ENCODE peak calls at places on chromosomes 2 and 18, in six cellular contexts. One of them, this sample, is unnamed.

GRCh38 chr2:226426292-226426736 is 373.3 kb downstream of the IRS1 start:
- DNase-seq in tibial artery: no peak
- DNase-seq in K562: no peak
- DNase-seq in AG08395: peak
- DNase-seq in stimulated activated CD4-positive, alpha-beta T cell treated with anti-CD3 and anti-CD28 coated beads, Interleukin-2, amount 100 ng/mL, for 48 hours: no peak
- DNase-seq in activated T-cell treated with anti-CD3 and anti-CD28 coated beads for 1 hour: no peak
- DNase-seq in this sample: peak

GRCh38 chr2:219689676-219690628 is 62.5 kb downstream of the SLC4A3 start:
- DNase-seq in tibial artery: peak
- DNase-seq in K562: peak
- DNase-seq in AG08395: peak
- DNase-seq in stimulated activated CD4-positive, alpha-beta T cell treated with anti-CD3 and anti-CD28 coated beads, Interleukin-2, amount 100 ng/mL, for 48 hours: peak
- DNase-seq in activated T-cell treated with anti-CD3 and anti-CD28 coated beads for 1 hour: no peak
- DNase-seq in this sample: peak

GRCh38 chr2:3805120-3805519 is 101.7 kb downstream of the DCDC2C start:
- DNase-seq in tibial artery: no peak
- DNase-seq in K562: peak
- DNase-seq in AG08395: no peak
- DNase-seq in stimulated activated CD4-positive, alpha-beta T cell treated with anti-CD3 and anti-CD28 coated beads, Interleukin-2, amount 100 ng/mL, for 48 hours: no peak
- DNase-seq in activated T-cell treated with anti-CD3 and anti-CD28 coated beads for 1 hour: no peak
- DNase-seq in this sample: no peak

GRCh38 chr2:191358325-191359025 is 113.3 kb downstream of the MYO1B start:
- DNase-seq in tibial artery: no peak
- DNase-seq in K562: no peak
- DNase-seq in AG08395: no peak
- DNase-seq in stimulated activated CD4-positive, alpha-beta T cell treated with anti-CD3 and anti-CD28 coated beads, Interleukin-2, amount 100 ng/mL, for 48 hours: no peak
- DNase-seq in activated T-cell treated with anti-CD3 and anti-CD28 coated beads for 1 hour: no peak
- DNase-seq in this sample: no peak

GRCh38 chr2:74413001-74413698 is 8.3 kb downstream of the C2orf81 start:
- DNase-seq in tibial artery: no peak
- DNase-seq in K562: no peak
- DNase-seq in AG08395: no peak
- DNase-seq in stimulated activated CD4-positive, alpha-beta T cell treated with anti-CD3 and anti-CD28 coated beads, Interleukin-2, amount 100 ng/mL, for 48 hours: no peak
- DNase-seq in activated T-cell treated with anti-CD3 and anti-CD28 coated beads for 1 hour: no peak
- DNase-seq in this sample: no peak

GRCh38 chr18:77444385-77444784 is 194.7 kb downstream of the GALR1 start:
- DNase-seq in tibial artery: no peak
- DNase-seq in K562: no peak
- DNase-seq in AG08395: no peak
- DNase-seq in stimulated activated CD4-positive, alpha-beta T cell treated with anti-CD3 and anti-CD28 coated beads, Interleukin-2, amount 100 ng/mL, for 48 hours: no peak
- DNase-seq in activated T-cell treated with anti-CD3 and anti-CD28 coated beads for 1 hour: no peak
- DNase-seq in this sample: no peak

GRCh38 chr18:12637393-12637792 is 20.5 kb downstream of the SPIRE1 start:
- DNase-seq in tibial artery: no peak
- DNase-seq in K562: no peak
- DNase-seq in AG08395: no peak
- DNase-seq in stimulated activated CD4-positive, alpha-beta T cell treated with anti-CD3 and anti-CD28 coated beads, Interleukin-2, amount 100 ng/mL, for 48 hours: no peak
- DNase-seq in activated T-cell treated with anti-CD3 and anti-CD28 coated beads for 1 hour: no peak
- DNase-seq in this sample: peak

GRCh38 chr2:241607162-241607885 is 29.6 kb downstream of the THAP4 start:
- DNase-seq in tibial artery: no peak
- DNase-seq in K562: no peak
- DNase-seq in AG08395: no peak
- DNase-seq in stimulated activated CD4-positive, alpha-beta T cell treated with anti-CD3 and anti-CD28 coated beads, Interleukin-2, amount 100 ng/mL, for 48 hours: no peak
- DNase-seq in activated T-cell treated with anti-CD3 and anti-CD28 coated beads for 1 hour: no peak
- DNase-seq in this sample: no peak

GRCh38 chr2:217817466-217818292 is 185.1 kb downstream of the TNS1 start:
- DNase-seq in tibial artery: no peak
- DNase-seq in K562: no peak
- DNase-seq in AG08395: no peak
- DNase-seq in stimulated activated CD4-positive, alpha-beta T cell treated with anti-CD3 and anti-CD28 coated beads, Interleukin-2, amount 100 ng/mL, for 48 hours: no peak
- DNase-seq in activated T-cell treated with anti-CD3 and anti-CD28 coated beads for 1 hour: no peak
- DNase-seq in this sample: no peak

GRCh38 chr2:101815154-101815553 is 117.6 kb downstream of the MAP4K4 start:
- DNase-seq in tibial artery: no peak
- DNase-seq in K562: no peak
- DNase-seq in AG08395: no peak
- DNase-seq in stimulated activated CD4-positive, alpha-beta T cell treated with anti-CD3 and anti-CD28 coated beads, Interleukin-2, amount 100 ng/mL, for 48 hours: no peak
- DNase-seq in activated T-cell treated with anti-CD3 and anti-CD28 coated beads for 1 hour: no peak
- DNase-seq in this sample: no peak

GRCh38 chr2:39216495-39217191 is 27.1 kb downstream of the CDKL4 start:
- DNase-seq in tibial artery: no peak
- DNase-seq in K562: no peak
- DNase-seq in AG08395: no peak
- DNase-seq in stimulated activated CD4-positive, alpha-beta T cell treated with anti-CD3 and anti-CD28 coated beads, Interleukin-2, amount 100 ng/mL, for 48 hours: peak
- DNase-seq in activated T-cell treated with anti-CD3 and anti-CD28 coated beads for 1 hour: peak
- DNase-seq in this sample: no peak

GRCh38 chr2:169670215-169670651 is 24.0 kb downstream of the CFAP210 start:
- DNase-seq in tibial artery: no peak
- DNase-seq in K562: peak
- DNase-seq in AG08395: peak
- DNase-seq in stimulated activated CD4-positive, alpha-beta T cell treated with anti-CD3 and anti-CD28 coated beads, Interleukin-2, amount 100 ng/mL, for 48 hours: no peak
- DNase-seq in activated T-cell treated with anti-CD3 and anti-CD28 coated beads for 1 hour: no peak
- DNase-seq in this sample: no peak

GRCh38 chr2:69017876-69018275 is 4.9 kb downstream of the ANTXR1 start:
- DNase-seq in tibial artery: no peak
- DNase-seq in K562: no peak
- DNase-seq in AG08395: no peak
- DNase-seq in stimulated activated CD4-positive, alpha-beta T cell treated with anti-CD3 and anti-CD28 coated beads, Interleukin-2, amount 100 ng/mL, for 48 hours: no peak
- DNase-seq in activated T-cell treated with anti-CD3 and anti-CD28 coated beads for 1 hour: no peak
- DNase-seq in this sample: no peak